ENCODE peak calls at places on chromosomes 1 and 21, in ten cellular contexts. E is stomach, M is testis, V is ovary, O is adrenal gland, S is A549, C is esophagus muscularis mucosa, H is heart left ventricle, T is tibial nerve, Z is uterus. P is an unnamed sample. For H3K4me1, the result is how much of the 10 kb centered on the place peaks cover.

GRCh38 chr1:206001476-206001888 is 1.7 kb downstream of the RAB7B start:
- DNase-seq in V (no peak), Z (peak), M (peak), C (no peak), T (no peak), H (no peak), S (peak), O (peak), E (no peak), P (no peak)

GRCh38 chr1:150575072-150575489 is 4.3 kb downstream of the MCL1 start:
- DNase-seq in O (no peak), E (no peak), H (no peak), V (no peak), M (no peak), C (no peak), Z (no peak), S (no peak), T (no peak), P (peak)

GRCh38 chr21:36282568-36283230 is 37.3 kb upstream of the MORC3 start:
- DNase-seq in T (no peak), S (no peak), M (no peak), V (no peak), C (no peak), H (no peak), E (no peak), Z (no peak), O (no peak), P (no peak)

GRCh38 chr1:211876849-211877248 is 46.3 kb upstream of the LPGAT1 start:
- DNase-seq in H (no peak), C (peak), O (no peak), S (no peak), T (no peak), E (no peak), M (no peak), V (no peak), Z (no peak), P (no peak)

GRCh38 chr1:109740615-109741373 is at the start of gene GSTM3:
- DNase-seq in T (no peak), E (no peak), Z (no peak), O (no peak), C (no peak), V (no peak), H (no peak), M (no peak), S (no peak), P (no peak)

GRCh38 chr1:218346391-218347204 is 1.5 kb downstream of the TGFB2 start:
- DNase-seq in V (peak), O (peak), S (no peak), C (no peak), M (peak), H (peak), T (no peak), E (no peak), Z (peak), P (peak)

GRCh38 chr1:115373305-115373704 is 35.3 kb upstream of the NGF start:
- DNase-seq in V (no peak), M (no peak), O (no peak), C (no peak), Z (no peak), E (no peak), H (no peak), T (no peak), S (no peak), P (no peak)

GRCh38 chr1:6208723-6209660 is 3.1 kb downstream of the RNF207 start:
- DNase-seq in O (peak), H (peak), S (no peak), E (peak), V (no peak), M (peak), C (no peak), Z (no peak), T (no peak), P (no peak)

GRCh38 chr1:17586172-17586963 is 46.9 kb downstream of the ARHGEF10L start:
- DNase-seq in Z (no peak), M (no peak), T (no peak), E (no peak), C (no peak), O (no peak), V (no peak), H (no peak), S (no peak), P (no peak)

GRCh38 chr1:32801096-32801713 is 16.0 kb downstream of the YARS1 start:
- DNase-seq in V (no peak), Z (no peak), C (no peak), H (no peak), O (no peak), E (no peak), M (no peak), T (no peak), S (no peak), P (no peak)

GRCh38 chr21:34697826-34698225 is 29.0 kb downstream of the CLIC6 start:
- DNase-seq in S (no peak), M (no peak), O (no peak), Z (no peak), V (no peak), T (no peak), C (no peak), E (no peak), H (no peak), P (no peak)

GRCh38 chr1:36609241-36610027 is 126.7 kb upstream of the CSF3R start:
- DNase-seq in H (no peak), S (peak), V (no peak), O (peak), Z (no peak), C (no peak), M (peak), T (no peak), E (peak), P (no peak)

GRCh38 chr1:91014475-91014874 is 7.4 kb downstream of the ZNF644 start:
- DNase-seq in S (no peak), E (no peak), C (no peak), T (no peak), H (no peak), O (no peak), M (no peak), V (no peak), Z (no peak), P (no peak)

GRCh38 chr1:168917309-168917708 is 188.3 kb upstream of the DPT start:
- DNase-seq in Z (no peak), E (no peak), S (no peak), O (no peak), M (no peak), C (no peak), T (no peak), V (no peak), H (no peak), P (no peak)

GRCh38 chr1:217469983-217470382 is 160.9 kb downstream of the GPATCH2 start:
- DNase-seq in T (no peak), S (no peak), H (no peak), M (no peak), Z (no peak), V (no peak), E (no peak), C (no peak), O (no peak), P (no peak)

GRCh38 chr21:44575307-44576024 is 1.9 kb downstream of the KRTAP10-4 start:
- DNase-seq in C (no peak), E (no peak), Z (no peak), H (no peak), S (no peak), O (no peak), V (no peak), M (no peak), T (no peak), P (peak)
- H3K4me1 ChIP-seq in C (under half), E (under half), Z (under half), H (under half), S (under half), O (under half), V (under half), M (under half), T (under half), P (under half)

GRCh38 chr1:153534226-153534932 is 1.4 kb downstream of the S100A6 start:
- DNase-seq in H (no peak), E (no peak), S (peak), C (no peak), Z (no peak), M (no peak), V (peak), T (no peak), O (no peak), P (no peak)
- H3K4me3 ChIP-seq in H (peak), E (peak), S (peak), C (peak), Z (peak), M (peak), V (peak), T (peak), O (peak), P (peak)

DNA sequence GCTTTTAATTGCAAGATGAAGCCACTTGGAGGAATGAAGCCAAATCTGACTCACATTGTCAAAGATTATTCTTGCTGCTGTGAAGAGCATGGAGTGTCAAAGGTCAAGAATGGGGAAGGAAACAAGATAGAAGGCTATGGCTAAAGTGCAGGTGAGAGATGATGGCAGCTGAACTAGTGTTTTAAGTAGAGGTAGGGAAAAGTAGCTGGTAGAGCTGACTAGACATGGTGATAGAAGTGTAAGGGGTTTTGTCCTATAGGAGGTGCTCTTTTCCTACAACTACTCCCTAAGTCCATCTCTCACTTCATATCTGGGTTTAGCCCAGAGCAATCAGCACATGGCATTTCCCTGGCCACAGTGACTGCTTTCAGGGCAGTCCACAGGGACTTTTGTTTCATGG is 11.8 kb downstream of the UBE2T start:
- DNase-seq in S (no peak), T (no peak), H (no peak), O (no peak), M (no peak), C (no peak), E (no peak), V (no peak), Z (no peak), P (no peak)
- TF ChIP-seq POLR2A in S (no peak), T (no peak), H (no peak), O (no peak), M (no peak), C (no peak), E (no peak), V (no peak), Z (no peak), P (no peak)

GRCh38 chr1:157704878-157705277 is 4.3 kb upstream of the FCRL3 start:
- DNase-seq in T (no peak), S (no peak), V (no peak), H (no peak), C (no peak), M (no peak), Z (no peak), E (no peak), O (no peak), P (no peak)
- H3K4me1 ChIP-seq in T (under half), S (under half), V (under half), H (under half), C (under half), M (under half), Z (under half), E (under half), O (under half), P (under half)

DNA sequence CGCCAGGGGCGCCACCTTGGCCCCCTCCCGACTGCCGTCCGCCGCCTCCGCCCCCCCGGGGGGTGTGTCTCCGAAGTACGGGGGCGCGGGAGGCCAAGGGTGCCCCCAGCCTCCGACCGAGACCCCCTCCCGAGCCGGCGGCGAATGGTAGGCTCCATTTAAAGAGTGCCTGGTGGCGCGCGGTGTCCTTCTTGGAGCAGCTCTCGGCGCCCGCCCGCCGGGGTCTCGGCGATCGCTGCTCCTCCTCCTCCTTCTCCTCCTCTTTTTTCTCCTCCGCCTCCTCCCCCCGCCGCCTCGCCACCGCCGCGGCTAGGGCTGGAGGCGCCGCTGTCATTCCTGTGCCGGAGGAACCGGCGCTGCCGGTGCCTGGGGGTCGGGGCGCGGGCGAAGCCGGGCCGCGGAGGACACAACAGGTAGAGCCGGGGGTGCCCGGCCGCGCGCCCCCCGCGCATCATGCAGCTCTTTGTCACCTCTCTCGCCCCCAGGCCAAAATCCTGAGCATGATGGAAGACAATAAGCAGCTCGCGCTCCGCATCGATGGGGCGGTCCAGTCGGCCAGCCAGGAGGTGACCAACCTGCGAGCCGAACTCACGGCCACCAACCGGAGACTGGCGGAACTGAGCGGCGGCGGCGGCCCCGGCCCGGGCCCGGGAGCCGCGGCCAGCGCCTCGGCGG is at the start of gene KAZN:
- DNase-seq in Z (no peak), S (no peak), C (no peak), O (no peak), H (no peak), T (no peak), M (peak), E (no peak), V (no peak), P (no peak)
- H3K4me3 ChIP-seq in Z (peak), S (peak), C (peak), O (peak), H (peak), T (peak), M (peak), E (peak), V (peak), P (peak)

GRCh38 chr1:12166834-12167492 is at the start of gene TNFRSF1B:
- DNase-seq in C (no peak), Z (peak), H (peak), T (peak), S (peak), V (peak), M (peak), E (peak), O (no peak), P (peak)
- TF ChIP-seq POLR2A in C (peak), Z (peak), H (peak), T (peak), S (no peak), V (peak), M (peak), E (no peak), O (peak), P (peak)

DNA sequence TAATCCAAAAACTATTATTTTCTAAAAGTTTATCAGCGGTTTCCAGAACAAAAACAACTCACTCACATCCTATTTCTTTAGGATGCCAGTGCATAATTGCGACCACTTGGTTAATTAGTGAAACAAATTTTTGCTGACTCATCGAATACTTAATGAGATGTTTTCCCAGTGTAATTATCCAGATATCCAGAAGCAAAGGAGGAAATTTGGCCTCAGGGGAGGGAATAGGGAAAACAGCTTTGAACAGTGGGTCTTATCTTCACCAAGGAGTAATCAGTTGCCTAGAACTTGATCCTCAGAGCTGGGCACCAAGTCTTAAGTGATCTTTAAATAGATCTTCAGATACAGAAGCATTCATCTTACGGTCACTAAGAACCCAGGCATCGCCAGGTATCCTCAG is 24.3 kb downstream of the STYXL2 start:
- DNase-seq in C (no peak), S (no peak), E (no peak), O (no peak), M (no peak), Z (no peak), V (no peak), H (no peak), T (no peak), P (no peak)
- H3K4me1 ChIP-seq in C (under half), S (under half), E (under half), O (under half), M (under half), Z (under half), V (under half), H (under half), T (under half), P (under half)

GRCh38 chr1:209191242-209191626 is 392.3 kb upstream of the CAMK1G start:
- DNase-seq in H (no peak), T (no peak), S (no peak), E (no peak), M (no peak), Z (no peak), V (no peak), O (no peak), C (no peak), P (no peak)

GRCh38 chr1:209190591-209191241 is 392.8 kb upstream of the CAMK1G start:
- DNase-seq in C (no peak), T (no peak), S (peak), H (peak), O (peak), M (peak), Z (no peak), V (no peak), E (peak), P (no peak)

GRCh38 chr1:209183195-209183594 is 400.3 kb upstream of the CAMK1G start:
- DNase-seq in M (no peak), T (no peak), S (no peak), O (no peak), Z (no peak), E (no peak), C (no peak), V (no peak), H (no peak), P (no peak)

DNA sequence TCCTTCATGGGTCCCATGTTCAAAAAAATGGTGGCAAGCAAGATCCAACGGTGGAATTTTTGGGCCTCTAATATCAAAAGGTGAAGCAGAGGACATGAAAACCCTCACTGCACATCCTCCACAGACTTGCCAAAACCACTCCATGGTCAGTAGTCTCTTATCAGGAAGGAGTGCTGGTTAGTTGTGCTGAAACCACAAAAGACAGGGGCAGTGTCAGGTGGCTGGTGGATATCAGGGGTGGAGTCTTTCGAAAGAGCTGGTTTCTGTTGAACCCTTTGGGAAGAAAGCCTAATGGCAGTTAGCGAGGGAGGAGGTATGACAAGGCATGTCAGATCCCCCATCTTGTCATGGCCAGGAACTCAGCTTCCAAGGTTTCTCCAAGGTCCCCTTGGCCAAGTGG is 395.9 kb upstream of the CAMK1G start:
- DNase-seq in Z (no peak), E (no peak), T (no peak), V (no peak), O (no peak), H (no peak), C (no peak), M (no peak), S (no peak), P (no peak)
- H3K4me3 ChIP-seq in Z (no peak), E (no peak), T (no peak), V (no peak), O (no peak), H (no peak), C (no peak), M (no peak), S (no peak), P (no peak)